ENCODE peak calls at places on chromosomes 11 and 22, in seven cellular contexts. P, I, K, O, W, G and S are unnamed samples.

GRCh38 chr11:19988598-19988997 is 171.7 kb downstream of the DBX1 start:
- DNase-seq in K (no peak), W (peak), P (no peak), G (no peak), I (peak), O (peak), S (no peak)

GRCh38 chr22:46560696-46561295 is 23.4 kb upstream of the CELSR1 start:
- DNase-seq in G (no peak), I (no peak), K (no peak), W (no peak), P (no peak), O (no peak), S (no peak)

GRCh38 chr22:43774318-43774717 is 37.8 kb downstream of the EFCAB6 start:
- DNase-seq in O (no peak), W (no peak), G (no peak), K (no peak), P (no peak), I (no peak), S (no peak)

GRCh38 chr11:3867209-3868071 is 12.0 kb downstream of the STIM1 start:
- DNase-seq in P (no peak), O (peak), G (no peak), I (peak), W (no peak), K (no peak), S (no peak)

GRCh38 chr22:44204937-44205712 is 24.4 kb downstream of the PARVG start:
- DNase-seq in K (no peak), I (no peak), O (no peak), P (no peak), G (no peak), W (no peak), S (no peak)

GRCh38 chr11:7896026-7896785 is 34.9 kb downstream of the OR10A6 start:
- DNase-seq in K (no peak), W (no peak), I (peak), O (no peak), P (no peak), G (no peak), S (no peak)

GRCh38 chr11:108593214-108593909 is at the start of gene EXPH5:
- DNase-seq in K (peak), W (peak), O (peak), G (peak), P (peak), I (peak), S (peak)

GRCh38 chr22:21092797-21093554 is 47.2 kb downstream of the LRRC74B start:
- DNase-seq in K (no peak), G (no peak), I (no peak), P (no peak), O (no peak), W (no peak), S (no peak)

GRCh38 chr11:65574963-65575567 is 788 bp upstream of the EHBP1L1 start:
- DNase-seq in I (peak), K (no peak), G (peak), P (no peak), O (no peak), W (no peak), S (no peak)

GRCh38 chr11:47616726-47617416 is 22.7 kb upstream of the C1QTNF4 start:
- DNase-seq in G (no peak), W (peak), I (peak), P (no peak), O (peak), K (no peak), S (no peak)

GRCh38 chr22:19959043-19959586 is 17.5 kb upstream of the TXNRD2 start:
- DNase-seq in W (peak), K (no peak), I (peak), P (no peak), O (peak), G (no peak), S (no peak)

GRCh38 chr22:45878901-45879551 is 97.9 kb downstream of the WNT7B start:
- DNase-seq in G (no peak), I (no peak), P (no peak), W (peak), K (no peak), O (no peak), S (no peak)

GRCh38 chr11:46296520-46297448 is 19.3 kb downstream of the CREB3L1 start:
- DNase-seq in I (peak), O (peak), P (no peak), K (no peak), G (no peak), W (peak), S (no peak)

GRCh38 chr11:71202598-71202944 is 49.8 kb downstream of the SHANK2 start:
- DNase-seq in P (no peak), K (no peak), O (no peak), W (no peak), G (no peak), I (no peak), S (no peak)

GRCh38 chr22:21866821-21867527 is 471 bp downstream of the MAPK1 start:
- DNase-seq in I (peak), W (peak), G (no peak), O (peak), K (no peak), P (no peak), S (no peak)

GRCh38 chr11:123330471-123330870 is 99.6 kb upstream of the GRAMD1B start:
- DNase-seq in G (no peak), K (no peak), W (no peak), I (no peak), P (no peak), O (no peak), S (no peak)

GRCh38 chr11:60763692-60764369 is 7.2 kb downstream of the MS4A15 start:
- DNase-seq in G (no peak), I (no peak), W (no peak), P (no peak), K (no peak), O (no peak), S (no peak)

GRCh38 chr11:26842883-26843282 is 121.0 kb upstream of the SLC5A12 start:
- DNase-seq in G (no peak), K (no peak), O (no peak), P (no peak), I (peak), W (no peak), S (no peak)

GRCh38 chr11:121453589-121454299 is 977 bp upstream of the SORL1-AS1 start:
- DNase-seq in K (no peak), O (no peak), W (no peak), I (no peak), P (no peak), G (no peak), S (no peak)
- H3K4me3 ChIP-seq in K (no peak), O (no peak), W (no peak), I (no peak), P (no peak), G (peak), S (peak)

DNA sequence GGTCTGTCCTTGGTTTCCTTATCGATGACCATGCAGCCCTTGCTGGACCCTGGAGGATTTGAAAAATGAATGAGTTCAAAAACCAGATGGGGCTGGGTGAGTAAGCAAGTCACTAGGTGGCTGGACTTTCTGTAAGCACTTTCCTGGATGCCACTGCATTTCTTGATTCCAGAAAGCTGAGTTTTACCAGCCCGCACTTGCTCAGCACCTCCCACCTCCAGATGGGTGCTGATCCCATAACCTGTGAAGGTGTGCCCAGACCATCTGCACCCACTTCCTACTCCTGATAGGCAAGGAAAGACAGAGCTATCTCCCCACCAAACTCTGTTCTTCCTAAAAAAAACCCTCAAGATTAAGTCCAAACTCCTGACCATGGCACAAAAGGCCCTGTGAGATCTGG is 21.1 kb downstream of the ASCC2 start:
- DNase-seq in W (no peak), O (no peak), G (no peak), P (no peak), I (peak), K (no peak), S (no peak)
- H3K4me3 ChIP-seq in W (no peak), O (no peak), G (no peak), P (no peak), I (no peak), K (no peak), S (no peak)

GRCh38 chr11:64342869-64343739 is 3.1 kb downstream of the CCDC88B start:
- DNase-seq in G (no peak), K (no peak), W (no peak), P (no peak), I (no peak), O (peak), S (no peak)
- H3K4me3 ChIP-seq in G (no peak), K (no peak), W (peak), P (peak), I (no peak), O (no peak), S (no peak)

GRCh38 chr22:50266994-50267393 is 3.2 kb downstream of the MAPK11 start:
- DNase-seq in P (no peak), G (no peak), K (no peak), O (no peak), I (no peak), W (no peak), S (no peak)
- H3K4me3 ChIP-seq in P (no peak), G (no peak), K (no peak), O (no peak), I (peak), W (no peak), S (no peak)

DNA sequence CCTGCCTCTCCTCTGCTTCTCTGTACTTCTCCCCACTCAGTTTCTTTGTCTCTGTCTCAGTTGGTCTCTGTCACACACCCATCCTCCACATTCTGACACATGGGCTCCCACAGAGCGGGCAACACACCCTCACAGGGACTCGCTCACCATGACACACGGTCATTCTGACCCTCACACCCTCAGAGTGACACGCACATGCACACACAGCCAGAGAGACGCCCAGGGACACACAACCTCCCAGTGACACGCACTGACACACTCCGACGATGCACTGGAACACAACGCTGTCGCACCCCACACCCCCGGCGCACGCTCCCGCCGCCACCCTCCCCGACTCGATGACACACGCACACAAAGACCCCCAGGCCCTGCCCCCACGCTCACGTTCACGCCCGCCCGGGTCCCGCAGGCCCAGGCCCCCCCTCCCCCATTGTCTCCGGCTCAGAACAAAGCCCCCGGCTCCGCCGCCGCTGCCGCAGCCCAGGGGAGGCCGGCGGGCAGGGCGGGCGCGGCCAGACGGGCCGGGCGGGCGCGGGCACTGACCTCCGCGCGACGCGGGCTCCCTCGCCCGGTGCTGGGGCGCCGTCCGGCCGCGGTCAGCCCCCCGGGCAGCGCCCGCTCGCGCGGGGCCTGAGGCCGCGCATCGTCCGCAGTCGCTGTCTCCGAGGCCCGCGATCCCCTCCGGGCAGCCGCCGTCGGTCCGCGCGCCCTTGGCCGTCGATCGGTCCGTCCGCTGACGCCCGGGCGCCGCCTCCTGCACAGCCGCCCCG is 404 bp downstream of the DCHS1 start:
- DNase-seq in O (no peak), P (no peak), W (peak), G (peak), I (peak), K (no peak), S (no peak)
- H3K4me3 ChIP-seq in O (peak), P (peak), W (peak), G (peak), I (peak), K (peak), S (peak)

DNA sequence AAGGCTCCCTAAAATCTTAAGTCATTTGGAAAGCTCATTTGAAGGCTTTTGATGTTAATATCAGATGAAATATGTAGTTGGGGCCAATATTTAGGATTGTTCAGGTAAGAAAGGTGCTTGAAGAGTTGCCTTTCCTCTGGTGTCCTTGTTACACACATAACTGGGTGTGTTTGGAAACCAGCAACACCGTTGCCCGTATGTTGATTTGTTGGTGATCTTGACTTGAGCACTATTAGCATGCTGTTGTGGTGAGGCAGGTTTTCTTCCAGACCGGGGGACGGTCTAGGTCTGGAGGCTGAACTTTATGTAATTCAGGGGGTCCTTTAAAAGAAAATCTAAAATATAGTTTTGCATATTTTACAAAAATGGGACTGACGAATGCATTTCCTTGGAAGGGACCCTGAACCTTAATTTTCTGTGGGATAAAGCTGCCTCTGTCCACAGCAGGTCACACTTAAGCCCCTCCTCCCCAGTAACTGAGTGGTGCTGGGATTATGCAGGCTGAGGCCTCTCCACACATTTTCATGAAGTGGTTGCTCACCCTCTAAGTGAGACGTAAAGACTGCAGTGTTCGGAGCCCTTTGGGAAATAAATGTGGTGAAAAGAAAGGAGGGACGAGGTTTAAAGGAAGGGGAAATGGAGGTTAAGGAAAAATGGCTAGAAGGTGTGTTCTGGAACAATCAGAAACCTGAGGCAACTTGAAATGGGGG is 1.8 kb downstream of the YWHAH start:
- DNase-seq in I (peak), O (no peak), K (no peak), G (peak), P (no peak), W (no peak), S (no peak)
- H3K4me3 ChIP-seq in I (peak), O (peak), K (peak), G (peak), P (peak), W (peak), S (no peak)

GRCh38 chr11:22342599-22343138 is 4.5 kb downstream of the SLC17A6 start:
- DNase-seq in W (no peak), P (no peak), I (no peak), O (no peak), G (no peak), K (no peak), S (no peak)
- H3K4me3 ChIP-seq in W (no peak), P (no peak), I (no peak), O (no peak), G (no peak), K (no peak), S (no peak)

DNA sequence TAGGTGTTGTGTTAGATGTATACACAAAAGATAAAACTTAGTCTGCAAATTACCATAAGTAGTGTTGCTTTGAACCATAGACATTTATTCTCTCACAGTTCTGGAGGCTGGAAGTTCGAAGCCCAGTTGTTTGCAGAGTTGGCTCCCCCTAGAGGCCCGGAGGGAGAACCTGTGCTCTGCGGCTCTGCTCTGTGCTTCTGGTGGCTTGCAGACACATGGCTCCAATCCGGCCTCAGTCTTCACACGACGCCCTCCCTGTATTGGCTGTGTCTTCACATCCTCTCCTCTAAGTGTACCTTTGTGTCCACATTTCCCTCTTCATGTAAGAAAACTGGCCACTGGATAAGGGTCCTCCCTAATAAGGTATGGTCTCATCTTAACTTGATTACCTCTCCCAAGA is 128.4 kb downstream of the OPCML start:
- DNase-seq in P (no peak), W (no peak), O (no peak), I (no peak), K (no peak), G (no peak), S (no peak)
- H3K4me3 ChIP-seq in P (no peak), W (no peak), O (no peak), I (no peak), K (no peak), G (no peak), S (no peak)